ENCODE peak calls at places on chromosomes 12 and 14, in four cellular contexts. Y, C, V and N are unnamed samples.

GRCh38 chr12:124053855-124054254 is 80.8 kb downstream of the ZNF664 start:
- DNase-seq in C (no peak), V (peak), Y (no peak), N (peak)

GRCh38 chr12:120713861-120714482 is 3.7 kb downstream of the UNC119B start:
- DNase-seq in V (peak), C (peak), Y (peak), N (no peak)

GRCh38 chr14:76218660-76219059 is 66.9 kb downstream of the GPATCH2L start:
- DNase-seq in V (no peak), Y (no peak), C (no peak), N (no peak)

GRCh38 chr12:95319694-95320331 is 102.2 kb downstream of the VEZT start:
- DNase-seq in C (no peak), Y (no peak), V (no peak), N (no peak)

GRCh38 chr14:89424241-89424640 is 7.2 kb upstream of the FOXN3 start:
- DNase-seq in V (no peak), Y (no peak), C (no peak), N (no peak)

GRCh38 chr12:125220404-125221273 is 155.4 kb downstream of the AACS start:
- DNase-seq in Y (no peak), V (no peak), C (no peak), N (no peak)

GRCh38 chr14:68407838-68408237 is 385.0 kb downstream of the ZFP36L1 start:
- DNase-seq in V (no peak), C (no peak), Y (no peak), N (no peak)

GRCh38 chr14:65421201-65421981 is 8.9 kb downstream of the FUT8 start:
- DNase-seq in C (peak), V (no peak), Y (no peak), N (no peak)

GRCh38 chr12:89129471-89129870 is 222.8 kb downstream of the DUSP6 start:
- DNase-seq in V (no peak), Y (no peak), C (no peak), N (no peak)

GRCh38 chr14:92513204-92513965 is at the start of gene RIN3:
- DNase-seq in C (peak), V (peak), Y (peak), N (no peak)

GRCh38 chr12:65518771-65519170 is 240.3 kb downstream of the MSRB3 start:
- DNase-seq in C (no peak), Y (no peak), V (no peak), N (no peak)

GRCh38 chr12:69527506-69528272 is 57.5 kb downstream of the FRS2 start:
- DNase-seq in Y (no peak), C (no peak), V (no peak), N (no peak)

GRCh38 chr12:81942588-81942987 is 183.4 kb upstream of the PPFIA2 start:
- DNase-seq in Y (no peak), V (no peak), C (no peak), N (no peak)

GRCh38 chr14:52706724-52707706 is at the start of gene PSMC6:
- DNase-seq in C (peak), Y (peak), V (peak), N (peak)

GRCh38 chr14:106442857-106443256 is 916.5 kb downstream of the TMEM121 start:
- DNase-seq in V (no peak), C (no peak), Y (no peak), N (no peak)

GRCh38 chr12:10196210-10196609 is 16.5 kb upstream of the GABARAPL1 start:
- DNase-seq in Y (no peak), V (no peak), C (no peak), N (no peak)

GRCh38 chr14:85195872-85196477 is 334.0 kb upstream of the FLRT2 start:
- DNase-seq in V (no peak), C (peak), Y (no peak), N (no peak)

GRCh38 chr14:53152909-53153701 is at the start of gene DDHD1:
- DNase-seq in C (peak), V (peak), Y (peak), N (peak)

GRCh38 chr12:84632556-84632955 is 280.0 kb downstream of the SLC6A15 start:
- DNase-seq in C (peak), V (no peak), Y (no peak), N (no peak)

GRCh38 chr12:45757172-45757571 is 27.7 kb downstream of the ARID2 start:
- DNase-seq in V (no peak), C (no peak), Y (no peak), N (no peak)

GRCh38 chr12:5439788-5440300 is 7.9 kb downstream of the NTF3 start:
- DNase-seq in V (no peak), Y (no peak), C (no peak), N (no peak)

GRCh38 chr14:64434528-64434927 is 30.8 kb upstream of the AKAP5 start:
- DNase-seq in C (no peak), V (no peak), Y (no peak), N (no peak)

GRCh38 chr14:20489093-20489994 is 16.0 kb upstream of the RNASE10 start:
- DNase-seq in Y (no peak), V (no peak), C (no peak), N (no peak)

GRCh38 chr12:91965781-91966180 is 179.9 kb downstream of the BTG1 start:
- DNase-seq in Y (no peak), C (no peak), V (no peak), N (no peak)

GRCh38 chr14:20671597-20672283 is 12.6 kb upstream of the RNASE4 start:
- DNase-seq in C (no peak), V (no peak), Y (no peak), N (no peak)

GRCh38 chr12:100020370-100020769 is 35.6 kb upstream of the ANKS1B start:
- DNase-seq in C (no peak), V (no peak), Y (no peak), N (no peak)

GRCh38 chr14:94177806-94178205 is 3.7 kb downstream of the PPP4R4 start:
- DNase-seq in V (no peak), C (no peak), Y (no peak), N (no peak)

GRCh38 chr12:153080-153746 is 60.7 kb downstream of the SLC6A12 start:
- DNase-seq in V (peak), C (peak), Y (peak), N (peak)

GRCh38 chr14:92785601-92786426 is 8.3 kb upstream of the GOLGA5 start:
- DNase-seq in V (no peak), Y (no peak), C (peak), N (no peak)

GRCh38 chr14:91369628-91370445 is 47.8 kb downstream of the CCDC88C start:
- DNase-seq in Y (no peak), V (no peak), C (no peak), N (no peak)

GRCh38 chr12:65761301-65761700 is 63.0 kb upstream of the HMGA2 start:
- DNase-seq in C (no peak), Y (no peak), V (no peak), N (no peak)

GRCh38 chr12:122951406-122951805 is 14.9 kb downstream of the ABCB9 start:
- DNase-seq in V (no peak), C (peak), Y (no peak), N (no peak)

GRCh38 chr14:76257111-76257803 is 105.5 kb downstream of the GPATCH2L start:
- DNase-seq in V (no peak), C (no peak), Y (no peak), N (no peak)

GRCh38 chr12:119069029-119069731 is 87.8 kb downstream of the SRRM4 start:
- DNase-seq in V (no peak), Y (no peak), C (no peak), N (no peak)

GRCh38 chr12:3988519-3989217 is 115.5 kb upstream of the PARP11 start:
- DNase-seq in Y (no peak), V (no peak), C (no peak), N (no peak)

GRCh38 chr12:97951717-97952116 is 489.1 kb downstream of the RMST start:
- DNase-seq in Y (no peak), V (no peak), C (no peak), N (no peak)